ENCODE peak calls at places on chromosomes 11 and 22, in four cellular contexts. Y is A549, A is HepG2, F is K562. R is an unnamed sample.

GRCh38 chr22:39815882-39816395 is 77.6 kb downstream of the ENTHD1 start:
- DNase-seq in Y (no peak), A (no peak), F (no peak), R (no peak)

GRCh38 chr11:75554258-75555022 is 7.6 kb upstream of the SERPINH1 start:
- DNase-seq in Y (no peak), A (peak), F (peak), R (peak)

GRCh38 chr11:77602385-77603105 is 12.8 kb downstream of the AQP11 start:
- DNase-seq in Y (peak), A (peak), F (peak), R (no peak)

GRCh38 chr11:61092280-61092766 is 10.0 kb upstream of the CD5 start:
- DNase-seq in Y (no peak), A (no peak), F (no peak), R (no peak)

GRCh38 chr11:43790444-43790794 is 90.2 kb upstream of the ALKBH3 start:
- DNase-seq in Y (no peak), A (no peak), F (no peak), R (no peak)

GRCh38 chr11:36478700-36479329 is 31.3 kb downstream of the TRAF6 start:
- DNase-seq in Y (peak), A (peak), F (no peak), R (no peak)

GRCh38 chr11:74288161-74288560 is 23.3 kb downstream of the P4HA3 start:
- DNase-seq in Y (peak), A (no peak), F (no peak), R (no peak)

GRCh38 chr22:49344196-49344595 is 483.5 kb downstream of the BRD1 start:
- DNase-seq in Y (no peak), A (no peak), F (no peak), R (peak)

GRCh38 chr11:32071811-32072210 is 19.1 kb upstream of the RCN1 start:
- DNase-seq in Y (peak), A (peak), F (peak), R (peak)

GRCh38 chr11:94632356-94632755 is 65.2 kb downstream of the PIWIL4 start:
- DNase-seq in Y (no peak), A (no peak), F (no peak), R (no peak)

GRCh38 chr22:20530368-20531153 is 23.2 kb downstream of the MED15 start:
- DNase-seq in Y (peak), A (no peak), F (no peak), R (no peak)

GRCh38 chr11:120612363-120613263 is 101.1 kb downstream of the GRIK4 start:
- DNase-seq in Y (peak), A (peak), F (no peak), R (no peak)

GRCh38 chr11:2100361-2101170 is 38.6 kb downstream of the IGF2 start:
- DNase-seq in Y (no peak), A (no peak), F (peak), R (no peak)

GRCh38 chr11:18452927-18453326 is 2.7 kb upstream of the LDHAL6A start:
- DNase-seq in Y (no peak), A (no peak), F (no peak), R (no peak)

GRCh38 chr11:2535673-2536439 is 91.0 kb downstream of the KCNQ1 start:
- DNase-seq in Y (no peak), A (no peak), F (no peak), R (no peak)

GRCh38 chr11:21710791-21711190 is 482.1 kb upstream of the ANO5 start:
- DNase-seq in Y (no peak), A (no peak), F (no peak), R (no peak)

GRCh38 chr11:7575841-7576451 is 62.1 kb downstream of the PPFIBP2 start:
- DNase-seq in Y (peak), A (peak), F (no peak), R (no peak)

GRCh38 chr11:122706261-122706660 is 50.7 kb downstream of the UBASH3B start:
- DNase-seq in Y (no peak), A (peak), F (no peak), R (no peak)

GRCh38 chr11:128905345-128906184 is 14.4 kb downstream of the KCNJ5 start:
- DNase-seq in Y (peak), A (no peak), F (peak), R (peak)

DNA sequence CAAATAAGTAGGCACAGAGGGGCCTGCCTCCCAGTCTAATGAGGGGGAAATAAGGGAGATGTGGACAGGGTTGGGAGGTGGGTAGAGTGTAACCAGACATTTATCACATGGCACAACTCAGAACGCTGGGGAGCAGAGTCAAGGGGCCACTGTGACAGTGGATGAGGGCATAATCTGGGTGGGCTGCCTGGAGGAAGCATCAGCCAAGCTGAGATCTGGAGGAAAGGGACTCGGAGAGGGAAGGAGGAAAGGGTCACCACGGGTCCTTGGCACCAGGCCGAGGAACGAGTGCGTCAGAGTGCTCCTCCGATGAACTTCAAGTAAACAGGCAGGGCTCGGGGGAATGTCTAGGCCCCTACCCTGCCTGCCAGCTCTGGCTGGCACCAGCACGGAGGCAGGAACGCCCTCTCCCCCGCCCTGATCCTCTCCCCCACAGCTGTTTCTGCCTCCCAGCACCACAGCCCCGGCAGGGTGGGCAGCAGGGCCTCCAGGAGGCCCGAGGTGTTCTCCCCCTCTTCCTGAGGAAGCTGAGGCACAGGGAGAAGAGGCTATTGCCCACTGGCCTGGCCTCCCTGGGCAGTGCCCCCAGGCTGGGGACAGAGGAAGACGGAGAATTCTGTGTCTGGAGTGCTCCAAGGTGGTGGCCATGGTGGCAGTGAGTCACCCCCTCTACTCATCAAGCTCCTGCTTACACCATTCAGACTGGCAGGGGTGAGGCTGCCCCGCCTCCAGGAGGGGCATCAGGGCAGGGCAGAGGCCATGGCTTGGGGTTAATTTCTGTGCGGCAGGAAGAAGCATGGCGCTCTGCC is 4.2 kb downstream of the ALDH3B1 start:
- DNase-seq in Y (peak), A (no peak), F (no peak), R (no peak)
- TF ChIP-seq HMGXB4 in Y (no peak), A (no peak), F (no peak), R (no peak)

DNA sequence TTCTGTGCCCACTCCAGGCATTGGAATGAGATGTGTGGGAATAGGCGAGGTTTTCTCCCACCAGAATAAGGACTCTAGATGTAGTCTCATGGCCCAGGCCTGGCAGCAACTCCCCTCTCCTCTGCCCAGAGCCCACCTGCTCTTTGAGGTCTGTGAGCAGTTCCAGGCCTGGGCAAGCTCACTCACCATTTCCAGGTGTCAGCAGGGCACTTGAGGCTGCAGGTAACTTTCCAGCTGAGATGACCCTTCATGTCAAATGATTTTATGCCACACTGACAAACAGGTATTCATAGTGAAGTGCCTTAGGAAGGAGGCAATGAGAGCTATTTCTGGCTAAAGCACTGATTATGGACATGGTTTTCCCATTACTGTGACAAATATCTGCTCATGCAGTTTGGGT is 123.3 kb upstream of the CCDC90B start:
- DNase-seq in Y (no peak), A (no peak), F (no peak), R (no peak)
- TF ChIP-seq HMGXB4 in Y (no peak), A (no peak), F (no peak), R (no peak)

GRCh38 chr11:665707-666281 is 28.7 kb downstream of the DRD4 start:
- DNase-seq in Y (no peak), A (no peak), F (peak), R (no peak)
- TF ChIP-seq HMGXB4 in Y (no peak), A (no peak), F (no peak), R (no peak)

DNA sequence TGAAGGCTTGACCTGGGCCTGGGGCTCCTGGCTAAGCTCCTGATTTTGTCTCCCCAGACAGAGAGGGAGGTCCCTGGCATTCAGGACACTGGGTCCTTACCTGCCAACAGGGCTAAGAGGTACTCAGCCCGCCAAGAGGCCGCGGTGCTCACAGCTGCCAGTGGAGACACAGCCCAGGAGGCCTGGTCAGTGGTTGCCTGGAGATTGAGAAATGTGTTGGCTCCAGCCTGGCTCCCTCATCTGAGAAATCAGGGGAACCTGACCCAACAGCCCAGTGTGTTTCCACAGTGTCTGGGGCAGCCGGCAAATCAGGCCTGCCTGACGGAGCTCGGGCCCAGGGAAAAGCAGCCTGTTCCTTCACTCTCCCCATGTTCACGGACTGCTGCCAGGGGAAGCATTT is 79.4 kb upstream of the NAV2 start:
- DNase-seq in Y (no peak), A (no peak), F (no peak), R (no peak)
- TF ChIP-seq HMGXB4 in Y (no peak), A (no peak), F (no peak), R (no peak)

DNA sequence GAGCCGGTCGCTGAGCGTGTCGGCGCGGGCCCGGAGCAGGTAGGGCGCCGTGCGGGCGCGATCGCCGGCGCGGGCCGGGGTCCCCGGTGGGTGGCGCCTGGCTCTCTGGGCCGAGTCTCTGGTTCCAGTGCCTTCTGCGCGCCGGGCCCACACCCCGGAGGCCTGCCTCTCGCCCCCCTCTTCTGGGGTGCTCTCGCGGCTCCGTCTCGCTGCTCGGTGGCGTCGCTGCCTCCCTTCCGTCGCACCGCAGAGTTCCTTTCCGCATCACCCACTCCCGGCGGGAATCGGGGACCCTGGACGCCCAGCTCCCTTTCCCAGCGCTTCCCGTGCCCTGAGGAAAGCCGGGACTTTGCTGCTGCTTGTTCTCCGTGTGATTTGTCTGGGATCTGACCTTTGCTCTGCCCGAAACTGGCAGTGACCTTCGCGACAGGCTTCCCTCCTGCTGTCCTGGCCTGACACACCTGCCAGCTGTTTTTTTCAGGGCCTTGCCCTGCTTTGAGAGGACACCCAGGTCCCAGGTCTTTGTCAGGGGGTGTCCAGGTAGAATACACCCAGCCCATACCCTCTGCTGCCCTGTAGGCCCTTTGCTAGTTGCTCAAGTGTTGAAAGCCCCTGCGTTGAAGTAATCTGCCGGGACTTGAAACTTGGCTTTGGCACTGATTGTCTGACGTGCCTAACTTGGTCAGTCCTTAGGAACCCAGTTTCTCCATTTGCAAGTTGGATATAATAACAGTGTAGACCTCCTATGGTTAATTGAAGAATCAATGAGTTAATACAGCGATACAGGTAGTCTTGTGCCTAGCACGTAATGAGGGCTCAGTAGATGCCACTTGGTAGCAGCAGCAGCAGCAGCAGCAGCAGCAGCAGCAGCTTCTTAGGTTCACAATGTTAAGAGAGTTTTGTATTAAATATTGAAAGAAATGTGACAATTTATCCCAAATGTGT is 791 bp downstream of the FDX1 start:
- DNase-seq in Y (no peak), A (peak), F (no peak), R (no peak)
- TF ChIP-seq HMGXB4 in Y (no peak), A (no peak), F (no peak), R (no peak)

GRCh38 chr22:30879398-30879797 is 89.2 kb downstream of the MORC2 start:
- DNase-seq in Y (no peak), A (no peak), F (peak), R (no peak)

GRCh38 chr22:30880181-30880601 is 88.4 kb downstream of the MORC2 start:
- DNase-seq in Y (no peak), A (no peak), F (no peak), R (no peak)

GRCh38 chr22:30877662-30878515 is 90.7 kb downstream of the MORC2 start:
- DNase-seq in Y (no peak), A (no peak), F (no peak), R (no peak)

GRCh38 chr22:30876925-30877553 is 91.5 kb downstream of the MORC2 start:
- DNase-seq in Y (no peak), A (no peak), F (no peak), R (no peak)

GRCh38 chr22:30878516-30879365 is 89.8 kb downstream of the MORC2 start:
- DNase-seq in Y (no peak), A (peak), F (peak), R (no peak)
- TF ChIP-seq HMGXB4 in Y (no peak), A (no peak), F (no peak), R (no peak)

DNA sequence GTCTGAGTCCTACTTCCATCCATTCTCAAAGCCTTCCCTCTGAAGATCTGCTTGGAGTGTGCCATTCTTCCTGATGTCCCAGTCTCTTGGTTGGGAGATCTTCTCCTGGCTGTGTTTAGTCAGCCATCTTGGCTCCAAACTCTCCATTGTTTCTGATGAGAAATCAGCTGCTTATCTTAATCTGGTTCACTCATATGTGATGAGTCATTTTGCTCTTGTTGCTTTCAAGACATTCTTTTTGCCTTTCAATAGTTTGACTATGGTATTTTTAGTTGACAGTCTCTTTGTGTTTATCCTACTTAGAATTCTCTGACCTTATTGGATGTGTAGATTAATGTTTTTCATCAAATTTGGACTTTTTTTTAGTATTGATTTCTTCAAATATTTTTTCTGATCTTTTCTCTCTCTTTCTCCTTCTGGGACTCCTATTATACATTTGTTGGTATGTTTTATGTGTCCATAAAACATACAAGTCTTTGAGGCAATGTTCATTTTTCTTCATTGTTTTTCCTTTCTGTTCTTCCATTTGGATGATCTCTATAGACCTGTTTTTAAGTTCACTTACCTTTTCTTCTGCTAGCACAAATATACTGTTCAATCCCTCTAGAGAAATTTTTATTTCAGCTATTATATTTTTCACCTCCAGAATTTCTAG is 77.2 kb upstream of the CLPB start:
- DNase-seq in Y (no peak), A (no peak), F (no peak), R (no peak)
- TF ChIP-seq HMGXB4 in Y (no peak), A (no peak), F (no peak), R (no peak)

DNA sequence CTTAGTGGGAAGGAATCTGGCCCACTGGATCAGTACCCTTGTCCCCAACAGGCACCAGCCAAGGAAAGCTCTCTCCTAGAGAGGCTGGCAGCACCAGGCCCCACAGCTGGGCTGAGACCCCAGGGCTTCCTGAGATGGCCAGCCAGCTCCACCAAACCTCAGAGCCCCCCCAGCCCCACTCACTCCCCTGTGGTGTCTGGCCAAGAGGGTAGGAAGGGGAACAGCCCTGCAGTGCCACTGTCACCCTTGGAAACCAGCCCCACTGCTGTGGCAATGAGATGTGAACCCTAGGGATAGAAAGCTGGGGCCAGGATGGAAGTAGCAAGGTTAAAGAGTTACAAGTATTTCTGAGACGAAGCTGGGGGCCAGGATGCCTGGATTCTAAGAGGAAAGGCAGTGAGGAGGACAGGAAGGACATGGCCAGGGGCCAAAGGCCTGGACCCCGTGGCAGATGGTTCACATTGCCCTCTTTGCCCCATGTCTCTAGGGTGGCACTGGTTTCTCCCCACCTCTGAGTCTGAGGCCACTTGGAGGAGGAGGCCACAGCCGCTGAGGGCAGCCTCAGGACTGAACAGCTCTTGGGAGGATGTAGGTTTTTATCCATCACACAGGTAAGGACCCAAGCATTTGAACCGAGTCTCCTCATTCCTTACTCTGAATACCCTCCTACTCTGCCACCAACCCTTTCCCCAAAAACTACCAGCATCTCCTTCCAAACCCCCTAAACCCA is 28.8 kb downstream of the NRXN2 start:
- DNase-seq in Y (no peak), A (no peak), F (no peak), R (no peak)
- TF ChIP-seq HMGXB4 in Y (no peak), A (no peak), F (no peak), R (no peak)

GRCh38 chr22:45582955-45583320 is 80.3 kb downstream of the FBLN1 start:
- DNase-seq in Y (no peak), A (no peak), F (no peak), R (no peak)
- TF ChIP-seq HMGXB4 in Y (no peak), A (no peak), F (no peak), R (no peak)

DNA sequence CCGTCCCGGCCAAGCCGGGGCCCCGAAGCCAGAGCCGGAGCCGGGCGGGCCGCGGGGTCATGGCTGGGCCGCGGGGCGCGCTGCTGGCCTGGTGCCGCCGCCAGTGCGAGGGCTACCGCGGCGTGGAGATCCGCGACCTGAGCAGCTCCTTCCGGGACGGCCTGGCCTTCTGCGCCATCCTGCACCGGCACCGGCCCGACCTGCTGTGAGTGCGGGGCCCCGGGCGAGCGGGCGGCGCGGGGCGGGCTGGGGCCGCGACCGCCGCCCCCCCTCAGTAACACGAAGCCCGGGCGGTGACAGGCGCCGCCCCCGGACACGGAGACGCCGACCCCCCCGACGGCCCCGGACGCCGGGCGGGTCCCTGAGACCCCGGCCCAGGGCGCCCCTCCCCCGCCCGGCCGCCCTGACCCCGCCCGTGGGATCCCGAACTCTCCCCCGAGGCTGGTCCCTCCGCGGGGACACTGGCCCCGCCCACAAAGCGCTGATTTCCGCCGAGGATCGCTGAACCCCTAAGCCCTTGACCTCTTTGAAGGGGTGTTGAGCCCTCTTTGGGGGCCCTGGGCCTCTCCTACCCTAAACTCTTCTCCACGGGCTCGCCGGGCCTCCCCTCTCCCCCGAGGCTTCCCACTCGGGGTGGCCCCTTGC is 389 bp downstream of the MICALL1 start:
- DNase-seq in Y (no peak), A (no peak), F (peak), R (peak)
- TF ChIP-seq HMGXB4 in Y (no peak), A (no peak), F (no peak), R (no peak)